ENCODE peak calls at places on chromosome 15, in five cellular contexts. M is GM13977; F is stimulated activated CD4-positive, alpha-beta T cell treated with anti-CD3 and anti-CD28 coated beads, TNF-alpha, amount 100 ng/mL, for 1 hour; Y is brain pericyte; R is left cardiac atrium. S is an unnamed sample.

GRCh38 chr15:64624242-64624641 is 151.1 kb downstream of the RBPMS2 start:
- DNase-seq in M (no peak), F (no peak), Y (no peak), R (no peak), S (no peak)

GRCh38 chr15:42371125-42371524 is 11.8 kb downstream of the CAPN3 start:
- DNase-seq in M (no peak), F (no peak), Y (no peak), R (no peak), S (peak)

GRCh38 chr15:100437261-100437660 is 91.5 kb downstream of the CERS3 start:
- DNase-seq in M (no peak), F (no peak), Y (no peak), R (no peak), S (no peak)

GRCh38 chr15:64775551-64776401 is at the start of gene RBPMS2:
- DNase-seq in M (peak), F (no peak), Y (no peak), R (peak), S (peak)

GRCh38 chr15:75235760-75236729 is 22.1 kb upstream of the GOLGA6C start:
- DNase-seq in M (peak), F (no peak), Y (no peak), R (no peak), S (no peak)

GRCh38 chr15:51160484-51160883 is 65.8 kb upstream of the TNFAIP8L3 start:
- DNase-seq in M (no peak), F (no peak), Y (no peak), R (no peak), S (no peak)

GRCh38 chr15:31024330-31024729 is 32.9 kb upstream of the MTMR10 start:
- DNase-seq in M (no peak), F (no peak), Y (peak), R (peak), S (no peak)

GRCh38 chr15:56053046-56053400 is 59.6 kb upstream of the NEDD4 start:
- DNase-seq in M (no peak), F (no peak), Y (no peak), R (no peak), S (no peak)